ENCODE peak calls at places on chromosomes 2 and 18, in five cellular contexts. E is gastrocnemius medialis, Y is A549, I is stomach, W is suprapubic skin. V is an unnamed sample.
A peak's percentile ranks its signal among the peaks of the same experiment; 100 is the strongest.

GRCh38 chr2:12155308-12156061 is 409.1 kb downstream of the LPIN1 start:
- DNase-seq in E (peak; percentile 34), Y (no peak), I (no peak), W (no peak), V (no peak)

GRCh38 chr2:47891369-47892337 is 14.6 kb downstream of the FBXO11 start:
- DNase-seq in E (no peak), Y (no peak), I (no peak), W (no peak), V (no peak)

GRCh38 chr2:12754643-12755042 is 37.9 kb downstream of the TRIB2 start:
- DNase-seq in E (no peak), Y (no peak), I (no peak), W (no peak), V (no peak)

GRCh38 chr18:10230072-10230471 is 224.4 kb upstream of the APCDD1 start:
- DNase-seq in E (no peak), Y (no peak), I (no peak), W (no peak), V (no peak)

GRCh38 chr18:9787716-9788115 is 79.6 kb downstream of the RAB31 start:
- DNase-seq in E (no peak), Y (no peak), I (no peak), W (no peak), V (no peak)

GRCh38 chr2:113240150-113240914 is 38.4 kb downstream of the PAX8 start:
- DNase-seq in E (peak; percentile 87), Y (peak; percentile 74), I (peak; percentile 92), W (peak; percentile 90), V (peak; percentile 82)

GRCh38 chr2:196685792-196686191 is 46.3 kb downstream of the CCDC150 start:
- DNase-seq in E (no peak), Y (no peak), I (no peak), W (no peak), V (no peak)

GRCh38 chr2:56981554-56981953 is 797.8 kb downstream of the CCDC85A start:
- DNase-seq in E (no peak), Y (no peak), I (no peak), W (no peak), V (no peak)

GRCh38 chr2:223779877-223780276 is 57.5 kb downstream of the AP1S3 start:
- DNase-seq in E (no peak), Y (peak; percentile 50), I (no peak), W (no peak), V (no peak)

GRCh38 chr2:202530038-202530437 is 104.7 kb upstream of the FAM117B start:
- DNase-seq in E (no peak), Y (no peak), I (no peak), W (no peak), V (no peak)

GRCh38 chr2:9815844-9816279 is 27.4 kb upstream of the TAF1B start:
- DNase-seq in E (no peak), Y (no peak), I (peak; percentile 22), W (peak; percentile 69), V (no peak)

GRCh38 chr18:76687271-76688006 is 134.9 kb upstream of the ZNF236 start:
- DNase-seq in E (no peak), Y (no peak), I (no peak), W (no peak), V (no peak)

GRCh38 chr18:55406374-55407045 is 181.5 kb downstream of the TCF4 start:
- DNase-seq in E (no peak), Y (no peak), I (no peak), W (no peak), V (no peak)

GRCh38 chr2:16635796-16636699 is 29.6 kb downstream of the CYRIA start:
- DNase-seq in E (no peak), Y (no peak), I (no peak), W (no peak), V (no peak)

GRCh38 chr2:181474227-181474626 is 17.0 kb downstream of the ITGA4 start:
- DNase-seq in E (no peak), Y (no peak), I (no peak), W (no peak), V (no peak)

GRCh38 chr18:50696929-50697328 is 122.9 kb downstream of the MRO start:
- DNase-seq in E (no peak), Y (no peak), I (no peak), W (no peak), V (no peak)

GRCh38 chr2:153478289-153479261 is at the start of gene RPRM:
- DNase-seq in E (no peak), Y (peak; percentile 60), I (peak; percentile 72), W (peak; percentile 81), V (peak; percentile 48)

GRCh38 chr2:161237397-161238263 is 70.6 kb upstream of the PSMD14 start:
- DNase-seq in E (peak; percentile 54), Y (no peak), I (peak; percentile 49), W (peak; percentile 83), V (peak; percentile 26)

GRCh38 chr2:55887906-55888625 is 35.5 kb downstream of the EFEMP1 start:
- DNase-seq in E (no peak), Y (peak; percentile 13), I (no peak), W (no peak), V (no peak)

GRCh38 chr18:45108754-45109153 is 428.1 kb downstream of the SETBP1 start:
- DNase-seq in E (no peak), Y (no peak), I (no peak), W (no peak), V (no peak)

GRCh38 chr2:238790126-238790820 is 57.6 kb upstream of the TWIST2 start:
- DNase-seq in E (no peak), Y (no peak), I (no peak), W (no peak), V (no peak)

DNA sequence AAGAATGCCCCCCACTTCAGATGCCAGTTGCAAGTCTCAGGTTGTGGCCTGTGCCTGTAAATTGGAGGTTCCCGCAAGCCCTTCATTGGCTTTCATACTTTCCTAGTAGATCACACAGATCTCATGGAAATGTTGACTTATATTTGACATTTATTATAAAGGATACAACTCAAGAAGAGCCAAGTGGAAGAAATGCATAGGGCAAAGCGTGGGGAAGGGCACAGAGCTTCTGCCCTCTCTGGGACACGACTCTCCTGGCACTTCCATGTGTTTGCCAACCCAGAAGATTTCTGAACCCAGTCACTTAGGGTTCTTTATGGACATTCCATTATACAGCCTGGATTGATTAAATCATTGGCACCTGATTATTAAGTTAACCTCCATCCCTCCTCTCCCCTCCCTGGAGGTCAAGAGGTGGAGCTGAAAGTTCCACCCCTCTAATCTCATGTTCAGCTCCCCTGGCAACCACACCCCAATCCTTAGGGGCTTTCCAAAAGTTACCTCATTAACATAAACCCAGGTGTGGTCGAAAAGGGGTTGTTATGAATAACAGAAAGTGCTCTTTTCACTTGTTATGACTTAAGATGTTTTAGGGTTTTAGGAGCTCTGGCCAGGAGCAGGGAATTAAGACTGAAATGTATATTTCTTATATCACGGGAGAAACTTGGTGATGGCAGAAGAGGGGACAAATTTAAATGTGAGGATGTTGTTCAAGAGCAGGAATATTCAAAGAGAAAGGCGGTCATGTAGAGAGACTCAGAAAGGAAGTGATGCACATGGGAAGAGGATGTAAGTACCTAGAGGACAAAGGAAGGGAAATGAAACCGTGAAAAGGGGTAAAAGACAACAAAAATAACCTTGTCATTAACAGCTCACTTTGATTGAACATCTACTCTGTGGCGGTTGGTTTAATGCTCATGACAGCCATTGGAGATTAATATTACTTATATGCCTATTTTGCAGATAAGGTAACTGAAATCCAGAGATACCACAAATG is 31.8 kb downstream of the SP100 start:
- DNase-seq in E (no peak), Y (no peak), I (no peak), W (no peak), V (no peak)
- H3K4me1 ChIP-seq in E (no peaks in the 10 kb centered on the region), Y (no peaks in the 10 kb centered on the region), I (no peaks in the 10 kb centered on the region), W (no peaks in the 10 kb centered on the region), V (no peaks in the 10 kb centered on the region)

DNA sequence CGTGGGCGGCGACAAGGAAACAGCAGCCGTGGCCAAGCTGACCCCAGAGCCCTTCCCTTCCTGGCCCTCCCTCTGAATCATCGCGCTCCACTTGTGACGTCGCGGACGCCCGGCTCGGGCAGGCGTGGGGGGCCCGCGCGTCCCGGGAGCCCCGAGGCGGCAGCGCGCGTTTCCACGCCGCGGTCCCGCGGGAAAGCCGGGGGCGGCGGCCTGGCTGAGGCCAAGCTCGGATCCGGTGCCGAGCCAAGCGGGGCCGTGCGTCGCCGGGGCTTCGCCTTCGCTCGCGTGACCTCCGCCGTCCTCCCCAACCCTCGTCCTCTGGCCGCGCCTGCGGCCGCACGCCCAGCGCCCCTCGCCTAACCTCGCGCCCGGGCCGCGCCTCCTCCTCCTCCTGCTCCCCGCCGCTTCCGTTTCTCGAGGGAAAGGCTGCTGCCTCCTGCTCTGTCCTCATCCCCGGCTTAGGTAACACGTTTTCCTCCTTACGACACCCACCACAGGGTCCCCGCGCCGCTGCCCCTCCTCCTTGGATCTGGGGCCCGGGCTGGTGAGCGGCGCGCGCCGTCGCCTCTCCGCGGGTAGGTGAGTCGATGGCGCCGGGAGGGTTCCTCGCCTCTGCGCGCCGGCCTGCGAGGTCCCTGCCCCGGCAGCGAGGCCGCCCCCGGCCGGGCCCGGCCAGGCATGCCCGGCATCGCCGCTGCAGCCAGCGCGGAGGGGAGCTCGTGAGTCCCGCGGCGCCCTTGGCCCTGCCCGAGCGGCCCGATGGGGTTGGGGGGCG is at the start of gene INPP1:
- DNase-seq in E (peak; percentile 54), Y (peak; percentile 32), I (peak; percentile 64), W (peak; percentile 84), V (peak; percentile 26)
- TF ChIP-seq POLR2A in E (peak; percentile 74), Y (peak; percentile 24), I (no peak), W (peak; percentile 48), V (peak; percentile 36)

GRCh38 chr2:33836628-33837027 is 237.5 kb upstream of the FAM98A start:
- DNase-seq in E (no peak), Y (no peak), I (no peak), W (no peak), V (no peak)

GRCh38 chr2:33839791-33840190 is 240.7 kb upstream of the FAM98A start:
- DNase-seq in E (no peak), Y (no peak), I (no peak), W (no peak), V (no peak)

DNA sequence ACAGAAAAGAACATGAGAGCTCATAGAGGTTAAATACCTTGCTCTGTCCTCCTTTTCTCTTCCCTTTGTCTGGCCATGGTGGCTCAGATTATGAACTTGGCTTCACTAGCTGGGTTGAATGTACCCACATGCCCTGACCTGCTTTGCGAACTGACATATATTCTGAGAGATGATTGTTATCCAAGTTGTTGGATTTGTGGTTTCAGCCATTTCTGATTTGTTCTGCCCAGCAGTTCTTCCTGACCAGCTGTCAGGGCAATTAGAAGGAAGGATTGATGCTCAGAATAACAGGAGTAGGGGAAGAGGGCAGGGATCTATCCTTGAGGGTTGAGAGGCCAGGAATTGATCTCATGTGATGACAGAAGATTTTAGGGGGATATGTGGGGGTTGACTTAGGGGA is 236.8 kb upstream of the FAM98A start:
- DNase-seq in E (no peak), Y (no peak), I (no peak), W (no peak), V (no peak)
- H3K4me1 ChIP-seq in E (no peaks in the 10 kb centered on the region), Y (no peaks in the 10 kb centered on the region), I (no peaks in the 10 kb centered on the region), W (no peaks in the 10 kb centered on the region), V (no peaks in the 10 kb centered on the region)

DNA sequence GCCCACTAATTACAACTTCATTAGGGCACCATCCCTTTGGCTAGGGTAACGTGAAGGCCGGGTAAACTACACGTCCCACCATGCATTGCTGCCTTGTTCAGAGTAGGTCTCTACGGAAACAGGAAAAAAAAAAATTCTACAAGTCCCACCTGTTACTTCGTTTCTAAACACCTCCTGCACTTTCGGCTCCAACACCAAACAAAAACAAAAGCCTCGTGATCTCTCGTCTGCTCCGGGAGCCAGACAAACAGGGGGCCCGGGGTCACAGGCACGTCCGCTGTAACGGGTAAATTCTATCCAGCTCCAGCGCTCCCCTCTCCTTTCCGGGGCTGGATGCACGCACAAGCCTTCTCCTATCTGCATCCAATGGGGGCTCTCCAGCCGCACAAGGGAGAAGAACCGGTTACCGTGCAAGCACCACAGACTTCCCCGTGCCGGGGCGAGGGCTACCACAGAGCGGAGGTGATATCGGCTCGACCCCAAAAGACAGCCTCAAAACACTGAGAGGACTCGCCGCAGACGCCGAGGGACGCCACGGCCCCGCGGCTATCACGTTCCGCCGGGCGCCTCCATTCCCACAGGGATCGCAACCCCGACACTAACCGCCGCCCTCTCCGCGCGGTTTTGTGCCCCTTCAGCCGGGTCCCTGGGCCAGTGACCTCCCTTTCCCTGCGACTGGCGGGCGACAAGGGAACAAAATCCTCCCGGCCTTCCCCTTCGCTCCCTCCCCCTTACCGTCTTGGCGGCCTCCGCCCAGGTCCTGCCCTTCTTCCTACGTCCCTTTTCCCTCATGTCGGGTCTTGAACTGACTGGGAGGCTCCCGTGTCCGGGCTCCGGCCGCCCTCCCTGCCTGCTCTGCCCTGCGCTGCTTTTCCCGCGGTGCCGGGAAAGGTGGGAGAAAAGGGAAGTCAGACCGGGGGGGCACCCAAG is 591 bp downstream of the ASXL2 start:
- DNase-seq in E (peak; percentile 36), Y (peak; percentile 73), I (peak; percentile 49), W (peak; percentile 80), V (peak; percentile 17)
- TF ChIP-seq POLR2A in E (peak; percentile 60), Y (peak; percentile 13), I (no peak), W (no peak), V (no peak)